ENCODE peak calls at places on chromosomes 11 and 22, in four cellular contexts. One of them, this sample, is unnamed.

GRCh38 chr11:27485930-27486773 is 13.6 kb upstream of the LGR4 start:
- DNase-seq in fibroblast of mammary gland: peak; percentile 67
- DNase-seq in fibroblast of the aortic adventitia: peak; percentile 83
- DNase-seq in psoas muscle: no peak
- DNase-seq in this sample: peak; percentile 81

GRCh38 chr11:1237128-1237580 is 14.3 kb downstream of the MUC5B start:
- DNase-seq in fibroblast of mammary gland: no peak
- DNase-seq in fibroblast of the aortic adventitia: no peak
- DNase-seq in psoas muscle: no peak
- DNase-seq in this sample: no peak

GRCh38 chr22:43975041-43975440 is 19.8 kb downstream of the SAMM50 start:
- DNase-seq in fibroblast of mammary gland: no peak
- DNase-seq in fibroblast of the aortic adventitia: no peak
- DNase-seq in psoas muscle: no peak
- DNase-seq in this sample: no peak

GRCh38 chr11:102575016-102575415 is 44.5 kb upstream of the MMP7 start:
- DNase-seq in fibroblast of mammary gland: no peak
- DNase-seq in fibroblast of the aortic adventitia: no peak
- DNase-seq in psoas muscle: no peak
- DNase-seq in this sample: no peak

GRCh38 chr22:29041408-29041807 is 20.2 kb downstream of the C22orf31 start:
- DNase-seq in fibroblast of mammary gland: peak; percentile 80
- DNase-seq in fibroblast of the aortic adventitia: peak; percentile 80
- DNase-seq in psoas muscle: no peak
- DNase-seq in this sample: peak; percentile 70

GRCh38 chr22:45159652-45160462 is 3.9 kb upstream of the NUP50 start:
- DNase-seq in fibroblast of mammary gland: peak; percentile 31
- DNase-seq in fibroblast of the aortic adventitia: peak; percentile 55
- DNase-seq in psoas muscle: no peak
- DNase-seq in this sample: peak; percentile 58

GRCh38 chr11:126484266-126484665 is 128.8 kb downstream of the ST3GAL4 start:
- DNase-seq in fibroblast of mammary gland: peak; percentile 46
- DNase-seq in fibroblast of the aortic adventitia: peak; percentile 27
- DNase-seq in psoas muscle: no peak
- DNase-seq in this sample: peak; percentile 26

GRCh38 chr11:97742717-97743116 is 1278.0 kb upstream of the CNTN5 start:
- DNase-seq in fibroblast of mammary gland: no peak
- DNase-seq in fibroblast of the aortic adventitia: peak; percentile 8
- DNase-seq in psoas muscle: no peak
- DNase-seq in this sample: peak; percentile 41

GRCh38 chr11:120867988-120868387 is 155.9 kb upstream of the TBCEL start:
- DNase-seq in fibroblast of mammary gland: no peak
- DNase-seq in fibroblast of the aortic adventitia: no peak
- DNase-seq in psoas muscle: no peak
- DNase-seq in this sample: no peak

GRCh38 chr22:42270178-42270511 is 308 bp downstream of the TCF20 start:
- DNase-seq in fibroblast of mammary gland: no peak
- DNase-seq in fibroblast of the aortic adventitia: no peak
- DNase-seq in psoas muscle: no peak
- DNase-seq in this sample: no peak

GRCh38 chr11:109696191-109696897 is 274.4 kb downstream of the C11orf87 start:
- DNase-seq in fibroblast of mammary gland: peak; percentile 80
- DNase-seq in fibroblast of the aortic adventitia: peak; percentile 68
- DNase-seq in psoas muscle: no peak
- DNase-seq in this sample: peak; percentile 2

GRCh38 chr22:23984430-23984829 is 4.5 kb downstream of the GSTT2 start:
- DNase-seq in fibroblast of mammary gland: peak; percentile 53
- DNase-seq in fibroblast of the aortic adventitia: peak; percentile 53
- DNase-seq in psoas muscle: no peak
- DNase-seq in this sample: peak; percentile 39

GRCh38 chr22:21449531-21450319 is 17.5 kb upstream of the TMEM191C start:
- DNase-seq in fibroblast of mammary gland: no peak
- DNase-seq in fibroblast of the aortic adventitia: no peak
- DNase-seq in psoas muscle: peak; percentile 6
- DNase-seq in this sample: no peak

GRCh38 chr11:119112314-119113020 is 5.3 kb downstream of the C2CD2L start:
- DNase-seq in fibroblast of mammary gland: no peak
- DNase-seq in fibroblast of the aortic adventitia: no peak
- DNase-seq in psoas muscle: no peak
- DNase-seq in this sample: no peak
- TF ChIP-seq CTCF in fibroblast of mammary gland: no peak
- TF ChIP-seq CTCF in fibroblast of the aortic adventitia: no peak
- TF ChIP-seq CTCF in psoas muscle: no peak
- TF ChIP-seq CTCF in this sample: no peak

DNA sequence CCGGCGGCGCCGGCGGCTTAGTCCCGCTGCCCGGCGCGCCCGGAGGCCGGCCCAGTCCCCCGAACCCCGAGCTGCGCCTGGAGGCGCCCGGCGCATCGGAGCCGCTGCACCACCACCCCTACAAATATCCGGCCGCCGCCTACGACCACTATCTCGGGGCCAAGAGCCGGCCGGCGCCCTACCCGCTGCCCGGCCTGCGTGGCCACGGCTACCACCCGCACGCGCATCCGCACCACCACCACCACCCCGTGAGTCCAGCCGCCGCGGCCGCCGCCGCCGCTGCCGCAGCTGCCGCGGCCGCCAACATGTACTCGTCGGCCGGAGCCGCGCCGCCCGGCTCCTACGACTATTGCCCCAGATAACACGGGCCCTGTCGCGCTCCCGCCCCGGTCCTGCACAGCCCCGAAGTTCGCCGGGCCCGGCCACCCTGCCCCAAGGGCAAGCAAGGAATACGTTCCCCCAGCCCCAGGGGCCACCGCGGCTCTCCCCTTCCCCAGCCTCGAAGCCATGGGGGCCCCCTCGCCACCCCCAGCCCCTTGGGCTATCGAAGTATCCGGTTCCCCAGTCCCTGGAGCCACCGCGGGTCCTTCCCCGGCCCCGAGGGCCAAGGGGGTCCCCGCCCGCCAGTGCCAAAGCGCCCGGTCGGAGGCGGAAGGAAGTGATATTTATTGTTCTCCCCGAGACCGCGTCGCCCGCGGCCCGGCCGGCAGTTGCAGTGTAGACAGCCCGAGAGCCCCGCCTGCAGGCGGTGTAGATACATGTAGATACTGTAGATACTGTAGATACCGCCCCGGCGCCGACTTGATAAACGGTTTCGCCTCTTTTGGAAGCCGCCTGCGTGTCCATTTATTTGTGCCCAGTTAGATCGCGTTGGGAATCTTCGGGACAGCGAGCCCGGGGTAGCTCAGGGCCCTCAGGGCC is 6.2 kb downstream of the TBX1 start:
- DNase-seq in fibroblast of mammary gland: no peak
- DNase-seq in fibroblast of the aortic adventitia: no peak
- DNase-seq in psoas muscle: peak; percentile 50
- DNase-seq in this sample: no peak
- H3K4me3 ChIP-seq in fibroblast of mammary gland: no peak overlapping the region
- H3K4me3 ChIP-seq in fibroblast of the aortic adventitia: no peak overlapping the region
- H3K4me3 ChIP-seq in psoas muscle: peak overlapping the region; percentile 36
- H3K4me3 ChIP-seq in this sample: no peak overlapping the region

DNA sequence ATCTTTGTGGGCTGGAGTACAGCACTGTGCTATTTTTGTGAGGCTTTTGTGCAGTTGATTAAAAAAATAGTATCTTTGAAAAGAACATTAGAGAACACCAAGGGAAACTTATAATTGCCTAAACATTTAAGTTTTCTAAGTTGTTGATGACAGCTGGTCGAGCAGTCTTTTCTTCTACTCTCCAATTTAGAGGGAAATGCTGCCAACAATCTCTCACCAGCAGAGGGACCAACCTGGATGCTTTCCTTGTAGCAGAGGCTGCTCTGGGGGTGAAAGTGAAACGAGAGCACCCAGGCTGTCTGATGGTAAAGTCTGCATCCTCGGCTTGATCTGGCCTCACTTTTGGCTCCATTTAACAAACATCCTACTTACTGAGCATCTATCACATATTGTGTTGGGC is 1286.5 kb upstream of the TENM4 start:
- DNase-seq in fibroblast of mammary gland: peak; percentile 13
- DNase-seq in fibroblast of the aortic adventitia: peak; percentile 19
- DNase-seq in psoas muscle: no peak
- DNase-seq in this sample: peak; percentile 29
- TF ChIP-seq CTCF in fibroblast of mammary gland: peak; percentile 19
- TF ChIP-seq CTCF in fibroblast of the aortic adventitia: peak; percentile 37
- TF ChIP-seq CTCF in psoas muscle: no peak
- TF ChIP-seq CTCF in this sample: peak; percentile 40

DNA sequence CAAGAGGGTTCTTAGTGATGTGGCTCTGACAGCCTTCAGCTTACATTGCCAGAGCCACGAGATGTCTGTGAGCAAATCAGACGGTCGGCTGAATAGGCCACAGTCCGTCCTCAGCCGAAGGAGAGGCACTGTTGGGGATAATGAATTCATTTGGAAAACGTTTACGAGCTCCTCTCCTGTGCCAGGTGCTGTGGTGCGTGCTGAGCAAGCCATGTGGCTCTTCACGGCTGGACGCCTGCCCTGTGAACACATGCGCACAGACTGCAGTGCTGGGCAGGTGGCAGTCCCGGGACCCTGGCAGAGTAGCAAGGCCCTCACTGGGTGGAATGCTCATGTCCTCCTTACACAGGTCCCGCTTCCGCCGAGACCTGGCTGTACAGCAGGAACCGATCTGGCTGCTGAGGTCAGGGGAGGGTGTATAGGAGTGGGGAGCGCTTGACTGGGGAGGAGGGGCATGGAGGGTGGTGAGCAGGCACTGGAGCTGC is 6.8 kb downstream of the TBC1D22A start:
- DNase-seq in fibroblast of mammary gland: no peak
- DNase-seq in fibroblast of the aortic adventitia: no peak
- DNase-seq in psoas muscle: peak; percentile 59
- DNase-seq in this sample: no peak
- H3K4me3 ChIP-seq in fibroblast of mammary gland: no peak overlapping the region
- H3K4me3 ChIP-seq in fibroblast of the aortic adventitia: no peak overlapping the region
- H3K4me3 ChIP-seq in psoas muscle: peak overlapping the region; percentile 31
- H3K4me3 ChIP-seq in this sample: no peak overlapping the region

GRCh38 chr11:2554338-2555240 is 109.8 kb downstream of the KCNQ1 start:
- DNase-seq in fibroblast of mammary gland: no peak
- DNase-seq in fibroblast of the aortic adventitia: no peak
- DNase-seq in psoas muscle: no peak
- DNase-seq in this sample: no peak

GRCh38 chr11:2557381-2557780 is 112.6 kb downstream of the KCNQ1 start:
- DNase-seq in fibroblast of mammary gland: no peak
- DNase-seq in fibroblast of the aortic adventitia: no peak
- DNase-seq in psoas muscle: peak; percentile 4
- DNase-seq in this sample: no peak

GRCh38 chr11:2553886-2554285 is 109.1 kb downstream of the KCNQ1 start:
- DNase-seq in fibroblast of mammary gland: no peak
- DNase-seq in fibroblast of the aortic adventitia: no peak
- DNase-seq in psoas muscle: no peak
- DNase-seq in this sample: no peak

GRCh38 chr11:2555376-2555775 is 110.6 kb downstream of the KCNQ1 start:
- DNase-seq in fibroblast of mammary gland: no peak
- DNase-seq in fibroblast of the aortic adventitia: no peak
- DNase-seq in psoas muscle: peak; percentile 7
- DNase-seq in this sample: no peak

DNA sequence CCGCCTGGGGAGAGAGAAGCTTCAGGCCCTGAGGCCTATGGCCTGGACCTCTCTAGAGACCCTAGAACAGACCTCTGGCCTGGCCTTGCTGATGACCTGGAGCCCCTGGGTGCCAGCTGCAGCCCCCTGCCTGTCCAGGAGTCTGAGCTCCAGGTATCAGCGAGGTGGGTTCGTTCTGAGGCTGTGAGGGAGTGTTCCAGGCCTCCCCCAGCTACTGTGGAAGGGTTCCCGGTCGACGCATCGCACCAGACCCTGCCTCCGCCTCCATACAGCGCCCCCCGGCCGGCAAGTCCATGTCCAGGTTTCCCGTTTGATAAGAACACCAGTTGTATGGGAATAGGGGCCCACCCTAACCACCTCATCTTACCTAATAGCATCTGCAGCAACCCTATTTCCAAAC is 111.1 kb downstream of the KCNQ1 start:
- DNase-seq in fibroblast of mammary gland: no peak
- DNase-seq in fibroblast of the aortic adventitia: no peak
- DNase-seq in psoas muscle: no peak
- DNase-seq in this sample: no peak
- TF ChIP-seq CTCF in fibroblast of mammary gland: no peak
- TF ChIP-seq CTCF in fibroblast of the aortic adventitia: no peak
- TF ChIP-seq CTCF in psoas muscle: no peak
- TF ChIP-seq CTCF in this sample: no peak

DNA sequence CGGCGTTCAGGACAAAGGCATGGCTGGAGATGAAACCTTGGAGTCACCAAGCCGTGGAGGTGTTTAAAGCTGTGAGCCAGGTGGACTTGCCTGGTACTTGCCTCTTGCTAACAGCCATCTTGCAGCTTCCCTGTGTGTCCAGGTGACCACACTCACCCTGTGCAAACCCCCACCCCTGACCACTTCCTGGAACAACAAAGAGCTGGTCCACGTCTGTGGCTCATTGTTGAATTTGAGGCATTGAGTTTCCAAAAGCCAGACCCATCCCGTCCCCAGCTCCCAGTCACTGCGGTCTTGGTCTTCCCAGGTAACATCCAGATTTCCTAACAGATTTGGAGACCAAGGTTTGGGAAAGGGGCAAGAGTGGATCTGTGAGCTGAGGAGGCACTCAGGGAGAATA is 18.5 kb downstream of the DHCR7 start:
- DNase-seq in fibroblast of mammary gland: no peak
- DNase-seq in fibroblast of the aortic adventitia: no peak
- DNase-seq in psoas muscle: no peak
- DNase-seq in this sample: no peak
- H3K4me3 ChIP-seq in fibroblast of mammary gland: no peak overlapping the region
- H3K4me3 ChIP-seq in fibroblast of the aortic adventitia: no peak overlapping the region
- H3K4me3 ChIP-seq in psoas muscle: no peak overlapping the region
- H3K4me3 ChIP-seq in this sample: no peak overlapping the region

DNA sequence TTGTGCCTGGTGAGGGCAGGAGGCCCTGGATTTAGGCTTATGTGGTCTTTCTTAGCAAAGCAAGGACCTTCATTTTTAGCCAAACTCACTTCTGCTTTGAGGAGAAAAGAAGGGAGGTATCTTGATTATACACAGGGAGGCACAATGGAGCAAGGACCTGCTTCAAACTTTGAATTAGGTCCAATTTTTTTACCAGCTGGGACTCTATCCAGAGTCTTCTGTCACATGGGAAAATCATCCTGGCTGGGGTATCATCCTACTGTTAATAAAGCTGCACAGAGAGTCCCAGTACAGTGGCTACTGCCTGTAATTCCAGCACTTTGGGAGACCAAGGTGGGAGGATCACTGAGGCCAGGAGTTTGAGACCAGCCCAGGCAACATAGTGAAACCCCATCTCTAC is 87.8 kb downstream of the CWC15 start:
- DNase-seq in fibroblast of mammary gland: no peak
- DNase-seq in fibroblast of the aortic adventitia: no peak
- DNase-seq in psoas muscle: no peak
- DNase-seq in this sample: peak; percentile 17
- TF ChIP-seq CTCF in fibroblast of mammary gland: no peak
- TF ChIP-seq CTCF in fibroblast of the aortic adventitia: no peak
- TF ChIP-seq CTCF in psoas muscle: no peak
- TF ChIP-seq CTCF in this sample: no peak

GRCh38 chr11:10692716-10693115 is 839 bp downstream of the IRAG1 start:
- DNase-seq in fibroblast of mammary gland: no peak
- DNase-seq in fibroblast of the aortic adventitia: no peak
- DNase-seq in psoas muscle: no peak
- DNase-seq in this sample: no peak
- H3K4me3 ChIP-seq in fibroblast of mammary gland: no peak overlapping the region
- H3K4me3 ChIP-seq in fibroblast of the aortic adventitia: peak overlapping the region; percentile 61
- H3K4me3 ChIP-seq in psoas muscle: peak overlapping the region; percentile 55
- H3K4me3 ChIP-seq in this sample: no peak overlapping the region